ENCODE peak calls at places on chromosomes 1 and 21, in six cellular contexts. A is heart left ventricle, Z is IMR-90, W is lower leg skin, J is H54, G is right lobe of liver. T is an unnamed sample.

GRCh38 chr21:46153259-46154154 is 1.9 kb downstream of the FTCD start:
- DNase-seq in J (peak; percentile 72), Z (no peak), W (peak; percentile 89), A (no peak), G (peak; percentile 91), T (peak; percentile 86)

GRCh38 chr21:37220433-37220980 is 46.6 kb downstream of the VPS26C start:
- DNase-seq in Z (peak; percentile 50), A (no peak), W (peak; percentile 82), G (no peak), J (peak; percentile 50), T (peak; percentile 66)

GRCh38 chr1:246532519-246532918 is 25.4 kb upstream of the SMYD3 start:
- DNase-seq in G (no peak), A (no peak), Z (peak; percentile 2), W (no peak), J (no peak), T (no peak)

GRCh38 chr1:54331091-54331772 is 75.0 kb downstream of the SSBP3 start:
- DNase-seq in Z (peak; percentile 71), J (no peak), A (no peak), G (no peak), W (no peak), T (no peak)

GRCh38 chr1:99975569-99975968 is 5.8 kb downstream of the SLC35A3 start:
- DNase-seq in W (no peak), J (no peak), Z (no peak), G (no peak), A (no peak), T (no peak)

GRCh38 chr1:245956225-245956624 is 550.9 kb downstream of the SMYD3 start:
- DNase-seq in Z (peak; percentile 55), G (no peak), W (no peak), A (no peak), J (no peak), T (no peak)

GRCh38 chr1:6486433-6487011 is 4.9 kb downstream of the PLEKHG5 start:
- DNase-seq in J (peak; percentile 90), W (peak; percentile 97), A (peak; percentile 90), G (peak; percentile 88), Z (peak; percentile 78), T (peak; percentile 88)

GRCh38 chr1:173914366-173914871 is 2.7 kb downstream of the SERPINC1 start:
- DNase-seq in J (peak; percentile 42), A (no peak), Z (peak; percentile 18), G (peak; percentile 84), W (no peak), T (peak; percentile 51)

GRCh38 chr1:161198206-161198876 is 513 bp downstream of the ADAMTS4 start:
- DNase-seq in G (no peak), W (peak; percentile 93), J (no peak), Z (no peak), A (peak; percentile 49), T (peak; percentile 36)

GRCh38 chr1:35178874-35179380 is 14.0 kb downstream of the SFPQ start:
- DNase-seq in A (no peak), G (no peak), W (no peak), Z (no peak), J (no peak), T (no peak)

GRCh38 chr1:117032661-117033060 is 27.5 kb upstream of the TTF2 start:
- DNase-seq in A (no peak), J (no peak), W (no peak), Z (no peak), G (no peak), T (no peak)

GRCh38 chr1:173507205-173507846 is 30.2 kb downstream of the PRDX6 start:
- DNase-seq in Z (peak; percentile 76), J (peak; percentile 19), G (no peak), W (no peak), A (no peak), T (no peak)

GRCh38 chr21:45482899-45483821 is 59.1 kb downstream of the SLC19A1 start:
- DNase-seq in Z (no peak), W (no peak), A (peak; percentile 61), G (no peak), J (no peak), T (peak; percentile 67)

GRCh38 chr1:15583016-15583706 is 1.7 kb downstream of the AGMAT start:
- DNase-seq in A (no peak), G (peak; percentile 60), Z (no peak), J (no peak), W (no peak), T (no peak)

GRCh38 chr1:175802407-175803123 is 59.2 kb upstream of the TNR start:
- DNase-seq in W (no peak), G (no peak), J (no peak), Z (no peak), A (no peak), T (peak; percentile 79)

GRCh38 chr1:232367293-232367692 is 262.6 kb downstream of the SIPA1L2 start:
- DNase-seq in W (no peak), J (no peak), Z (no peak), A (no peak), G (no peak), T (no peak)

GRCh38 chr21:39911286-39911685 is 44.0 kb downstream of the PCP4 start:
- DNase-seq in J (no peak), Z (no peak), A (no peak), G (no peak), W (peak; percentile 28), T (no peak)

GRCh38 chr1:210487021-210487420 is 158.3 kb downstream of the HHAT start:
- DNase-seq in A (no peak), Z (no peak), J (no peak), G (no peak), W (no peak), T (no peak)

GRCh38 chr1:206738370-206739366 is 31.9 kb upstream of the IL19 start:
- DNase-seq in A (no peak), J (peak; percentile 33), W (peak; percentile 77), G (no peak), Z (peak; percentile 28), T (peak; percentile 15)

GRCh38 chr1:32647308-32648134 is 2.8 kb downstream of the ZBTB8OS start:
- DNase-seq in W (no peak), G (no peak), Z (no peak), A (no peak), J (no peak), T (no peak)

GRCh38 chr1:229263254-229263653 is 7.7 kb upstream of the RAB4A start:
- DNase-seq in J (no peak), Z (no peak), W (no peak), G (no peak), A (no peak), T (no peak)

GRCh38 chr1:84573967-84574842 is at the start of gene CTBS:
- DNase-seq in Z (peak; percentile 88), G (peak; percentile 94), A (peak; percentile 93), W (peak; percentile 96), J (peak; percentile 85), T (peak; percentile 90)
- TF ChIP-seq POLR2A in Z (peak; percentile 85), G (peak; percentile 93), A (no peak), W (no peak), J (peak; percentile 92), T (peak; percentile 85)

DNA sequence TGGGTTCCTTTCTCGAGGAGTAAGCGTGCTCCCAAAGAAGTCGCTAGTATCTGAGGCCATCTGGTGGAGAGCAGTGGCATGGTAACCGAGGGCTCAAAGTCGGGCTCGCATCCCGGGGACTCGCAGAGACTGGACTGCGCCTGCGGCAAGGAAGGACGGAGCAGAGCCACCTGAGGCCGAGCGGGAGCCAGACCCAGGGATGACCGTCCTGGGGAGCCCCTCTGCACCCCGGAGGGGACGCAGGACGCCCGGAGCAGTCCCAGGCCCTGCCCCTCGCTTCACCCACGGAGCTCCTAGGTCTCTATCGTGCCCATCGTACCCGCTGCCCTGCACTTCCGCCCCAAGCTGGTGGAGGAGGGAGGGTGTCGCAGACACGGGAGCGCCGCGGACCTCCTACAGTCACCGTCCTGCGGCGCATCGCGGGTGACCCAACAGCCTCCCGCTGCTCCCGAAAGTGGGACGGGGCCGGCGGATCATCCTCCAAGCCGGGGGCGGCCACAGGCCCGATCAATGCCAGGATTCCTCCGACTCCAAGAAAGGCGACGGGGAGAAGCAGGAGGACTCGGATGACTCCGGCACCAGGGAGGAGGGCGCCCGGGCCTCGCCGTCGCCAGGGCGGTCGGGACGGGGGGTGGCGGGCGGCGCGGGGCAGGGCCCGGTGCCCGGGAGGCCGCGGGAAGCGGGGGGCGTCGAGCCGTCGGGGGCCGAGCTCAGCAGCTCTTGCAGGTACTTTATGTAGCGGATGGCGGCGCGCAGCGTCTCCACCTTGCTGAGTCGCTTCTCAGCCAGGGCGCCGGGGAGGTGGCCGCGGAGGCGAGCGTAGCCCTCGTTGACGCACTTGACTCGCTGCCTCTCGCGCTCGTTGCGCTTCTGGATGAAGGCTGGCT is 2.3 kb upstream of the CACNA1S start:
- DNase-seq in J (peak; percentile 99), G (peak; percentile 86), A (peak; percentile 88), W (peak; percentile 97), Z (peak; percentile 89), T (peak; percentile 60)
- TF ChIP-seq POLR2A in J (peak; percentile 33), G (no peak), A (no peak), W (no peak), Z (no peak), T (no peak)

GRCh38 chr1:212981025-212981495 is 30.7 kb downstream of the VASH2 start:
- DNase-seq in J (no peak), A (peak; percentile 65), W (peak; percentile 77), G (no peak), Z (no peak), T (no peak)

GRCh38 chr1:212980123-212980800 is 29.9 kb downstream of the VASH2 start:
- DNase-seq in A (peak; percentile 66), J (no peak), Z (peak; percentile 90), G (no peak), W (peak; percentile 61), T (no peak)

GRCh38 chr1:212977781-212978645 is 27.7 kb downstream of the VASH2 start:
- DNase-seq in G (no peak), J (no peak), A (no peak), W (peak; percentile 46), Z (peak; percentile 19), T (no peak)

GRCh38 chr1:212981571-212982328 is 31.4 kb downstream of the VASH2 start:
- DNase-seq in J (no peak), G (no peak), W (peak; percentile 79), Z (peak; percentile 13), A (peak; percentile 48), T (no peak)

DNA sequence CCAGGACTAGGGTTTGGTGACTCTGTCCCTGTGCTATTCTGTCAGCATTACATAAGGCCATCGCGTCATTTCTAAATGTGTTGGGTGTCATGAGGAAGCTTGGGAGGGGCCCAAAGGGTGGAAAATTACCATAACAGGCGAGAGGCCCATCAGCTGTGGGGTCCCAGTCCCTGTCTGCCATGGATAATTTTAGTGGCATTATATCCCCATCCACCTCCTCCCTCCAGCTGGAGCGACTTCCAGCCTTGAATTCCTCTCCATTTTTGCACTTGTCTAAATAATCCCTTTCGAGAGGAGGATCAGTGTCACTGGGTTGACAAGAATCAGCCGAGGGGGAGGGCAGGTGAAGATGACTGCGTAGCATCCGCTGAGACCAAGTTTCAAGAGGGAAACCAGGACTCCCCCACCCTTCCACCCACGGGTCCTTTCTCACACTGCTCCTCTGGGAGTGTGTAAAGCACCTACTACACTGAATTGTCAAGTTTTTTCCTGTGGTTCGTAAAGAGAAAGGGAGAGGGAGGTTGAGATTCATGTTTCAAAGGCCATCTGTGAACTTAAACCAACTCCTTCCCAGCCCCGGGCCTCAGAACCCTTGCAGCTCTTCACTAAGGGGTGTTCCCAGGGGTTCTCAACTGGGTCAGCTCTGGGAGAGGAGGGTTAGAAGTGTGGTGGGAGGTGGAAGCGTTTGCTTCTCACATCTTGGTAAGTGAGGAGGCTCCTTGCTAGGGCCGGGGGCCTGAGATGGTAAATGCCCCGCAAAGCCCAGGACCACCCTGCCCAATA is 29.2 kb downstream of the VASH2 start:
- DNase-seq in J (no peak), A (no peak), Z (no peak), W (peak; percentile 32), G (no peak), T (no peak)
- TF ChIP-seq POLR2A in J (no peak), A (no peak), Z (no peak), W (no peak), G (no peak), T (no peak)

GRCh38 chr21:15729346-15729673 is 472 bp upstream of the USP25 start:
- DNase-seq in J (no peak), W (no peak), G (no peak), A (no peak), Z (peak; percentile 22), T (no peak)
- TF ChIP-seq POLR2A in J (no peak), W (no peak), G (no peak), A (no peak), Z (no peak), T (no peak)

T was measured in erythroblast.